ENCODE peak calls at places on chromosome 18, in seven cellular contexts. One of them, this sample, is unnamed.

GRCh38 chr18:13797157-13797611 is 26.8 kb upstream of the MC5R start:
- DNase-seq in left colon: no peak
- DNase-seq in M059J: peak
- DNase-seq in foreskin fibroblast: no peak
- DNase-seq in activated T-cell treated with anti-CD3 and anti-CD28 coated beads, Interleukin-2, amount 50 U/mL, for 72 hours: no peak
- DNase-seq in frontal cortex: no peak
- DNase-seq in stimulated activated CD4-positive, alpha-beta T cell treated with anti-CD3 and anti-CD28 coated beads, Interleukin-2, amount 100 ng/mL, for 48 hours: no peak
- DNase-seq in this sample: no peak

GRCh38 chr18:59517446-59518171 is 158.5 kb upstream of the LMAN1 start:
- DNase-seq in left colon: no peak
- DNase-seq in frontal cortex: no peak
- DNase-seq in foreskin fibroblast: peak
- DNase-seq in activated T-cell treated with anti-CD3 and anti-CD28 coated beads, Interleukin-2, amount 50 U/mL, for 72 hours: no peak
- DNase-seq in stimulated activated CD4-positive, alpha-beta T cell treated with anti-CD3 and anti-CD28 coated beads, Interleukin-2, amount 100 ng/mL, for 48 hours: no peak
- DNase-seq in M059J: peak
- DNase-seq in this sample: no peak

GRCh38 chr18:45775241-45775676 is 50.2 kb upstream of the SIGLEC15 start:
- DNase-seq in activated T-cell treated with anti-CD3 and anti-CD28 coated beads, Interleukin-2, amount 50 U/mL, for 72 hours: peak
- DNase-seq in left colon: peak
- DNase-seq in foreskin fibroblast: peak
- DNase-seq in M059J: peak
- DNase-seq in stimulated activated CD4-positive, alpha-beta T cell treated with anti-CD3 and anti-CD28 coated beads, Interleukin-2, amount 100 ng/mL, for 48 hours: peak
- DNase-seq in frontal cortex: no peak
- DNase-seq in this sample: peak

GRCh38 chr18:50630895-50631294 is 71.0 kb downstream of the MAPK4 start:
- DNase-seq in stimulated activated CD4-positive, alpha-beta T cell treated with anti-CD3 and anti-CD28 coated beads, Interleukin-2, amount 100 ng/mL, for 48 hours: no peak
- DNase-seq in activated T-cell treated with anti-CD3 and anti-CD28 coated beads, Interleukin-2, amount 50 U/mL, for 72 hours: no peak
- DNase-seq in left colon: no peak
- DNase-seq in foreskin fibroblast: no peak
- DNase-seq in frontal cortex: no peak
- DNase-seq in M059J: no peak
- DNase-seq in this sample: no peak

GRCh38 chr18:23448291-23448690 is 4.8 kb upstream of the RIOK3 start:
- DNase-seq in stimulated activated CD4-positive, alpha-beta T cell treated with anti-CD3 and anti-CD28 coated beads, Interleukin-2, amount 100 ng/mL, for 48 hours: no peak
- DNase-seq in M059J: no peak
- DNase-seq in activated T-cell treated with anti-CD3 and anti-CD28 coated beads, Interleukin-2, amount 50 U/mL, for 72 hours: no peak
- DNase-seq in foreskin fibroblast: no peak
- DNase-seq in frontal cortex: no peak
- DNase-seq in left colon: no peak
- DNase-seq in this sample: no peak

GRCh38 chr18:11751305-11752115 is 62.4 kb downstream of the GNAL start:
- DNase-seq in M059J: no peak
- DNase-seq in stimulated activated CD4-positive, alpha-beta T cell treated with anti-CD3 and anti-CD28 coated beads, Interleukin-2, amount 100 ng/mL, for 48 hours: no peak
- DNase-seq in activated T-cell treated with anti-CD3 and anti-CD28 coated beads, Interleukin-2, amount 50 U/mL, for 72 hours: no peak
- DNase-seq in left colon: no peak
- DNase-seq in foreskin fibroblast: no peak
- DNase-seq in frontal cortex: peak
- DNase-seq in this sample: no peak

GRCh38 chr18:13672657-13673056 is 53.7 kb downstream of the FAM210A start:
- DNase-seq in stimulated activated CD4-positive, alpha-beta T cell treated with anti-CD3 and anti-CD28 coated beads, Interleukin-2, amount 100 ng/mL, for 48 hours: no peak
- DNase-seq in activated T-cell treated with anti-CD3 and anti-CD28 coated beads, Interleukin-2, amount 50 U/mL, for 72 hours: no peak
- DNase-seq in M059J: no peak
- DNase-seq in left colon: no peak
- DNase-seq in foreskin fibroblast: no peak
- DNase-seq in frontal cortex: no peak
- DNase-seq in this sample: no peak

GRCh38 chr18:28086530-28087172 is 90.3 kb downstream of the CDH2 start:
- DNase-seq in frontal cortex: peak
- DNase-seq in foreskin fibroblast: peak
- DNase-seq in M059J: peak
- DNase-seq in activated T-cell treated with anti-CD3 and anti-CD28 coated beads, Interleukin-2, amount 50 U/mL, for 72 hours: no peak
- DNase-seq in stimulated activated CD4-positive, alpha-beta T cell treated with anti-CD3 and anti-CD28 coated beads, Interleukin-2, amount 100 ng/mL, for 48 hours: no peak
- DNase-seq in left colon: no peak
- DNase-seq in this sample: no peak

GRCh38 chr18:55110436-55110835 is 151.2 kb upstream of the CCDC68 start:
- DNase-seq in M059J: peak
- DNase-seq in foreskin fibroblast: no peak
- DNase-seq in activated T-cell treated with anti-CD3 and anti-CD28 coated beads, Interleukin-2, amount 50 U/mL, for 72 hours: no peak
- DNase-seq in frontal cortex: no peak
- DNase-seq in left colon: no peak
- DNase-seq in stimulated activated CD4-positive, alpha-beta T cell treated with anti-CD3 and anti-CD28 coated beads, Interleukin-2, amount 100 ng/mL, for 48 hours: no peak
- DNase-seq in this sample: no peak

This sample was measured in stimulated activated naive CD8-positive, alpha-beta T cell treated with anti-CD3 and anti-CD28 coated beads, Interleukin-15, amount 100 ng/mL, for 72 hours.